ENCODE peak calls at places on chromosomes 16 and 17, in ten cellular contexts. A, Q, M, F, H, C, N, K, J and I are unnamed samples.

GRCh38 chr17:67378444-67379250 is 1.6 kb downstream of the PITPNC1 start:
- DNase-seq in J (peak), H (peak), F (no peak), N (peak), C (peak), K (peak), Q (peak), M (peak), A (peak), I (no peak)

GRCh38 chr17:54180919-54181318 is 358.2 kb downstream of the KIF2B start:
- DNase-seq in C (no peak), M (no peak), K (no peak), H (no peak), A (no peak), N (no peak), J (no peak), Q (no peak), F (no peak), I (no peak)

GRCh38 chr16:56994311-56994710 is 5.0 kb downstream of the NLRC5 start:
- DNase-seq in H (no peak), K (no peak), Q (no peak), F (no peak), C (no peak), M (no peak), A (no peak), J (no peak), N (no peak), I (no peak)

GRCh38 chr17:8324132-8324531 is 14.1 kb downstream of the ARHGEF15 start:
- DNase-seq in N (no peak), C (no peak), H (no peak), K (no peak), M (no peak), A (no peak), Q (no peak), J (no peak), F (no peak), I (no peak)

GRCh38 chr17:80800775-80801391 is 190.8 kb upstream of the CHMP6 start:
- DNase-seq in A (no peak), N (no peak), C (no peak), Q (no peak), M (no peak), K (no peak), J (no peak), H (peak), F (no peak), I (no peak)

GRCh38 chr16:54506691-54507090 is 220.1 kb upstream of the IRX3 start:
- DNase-seq in F (no peak), Q (no peak), N (no peak), J (no peak), C (no peak), A (no peak), M (no peak), H (no peak), K (no peak), I (no peak)

GRCh38 chr17:73549841-73550430 is 94.3 kb downstream of the SDK2 start:
- DNase-seq in A (no peak), C (no peak), F (no peak), K (no peak), N (no peak), M (no peak), H (no peak), Q (no peak), J (no peak), I (no peak)

GRCh38 chr17:7650509-7651096 is at the start of gene ATP1B2:
- DNase-seq in J (peak), C (peak), H (peak), Q (peak), K (no peak), F (no peak), A (no peak), N (peak), M (no peak), I (no peak)

GRCh38 chr17:64190468-64190867 is 60.5 kb upstream of the ERN1 start:
- DNase-seq in K (no peak), M (no peak), H (no peak), Q (no peak), F (no peak), C (no peak), N (no peak), A (no peak), J (no peak), I (no peak)

GRCh38 chr17:16190703-16191360 is 24.5 kb downstream of the NCOR1 start:
- DNase-seq in J (no peak), A (no peak), H (no peak), M (no peak), F (no peak), N (no peak), K (no peak), Q (no peak), C (no peak), I (no peak)

GRCh38 chr17:80008383-80008840 is 27.3 kb downstream of the TBC1D16 start:
- DNase-seq in J (peak), Q (peak), F (no peak), H (peak), K (peak), N (peak), M (no peak), C (peak), A (no peak), I (no peak)

GRCh38 chr17:30254150-30254549 is 18.7 kb upstream of the SLC6A4 start:
- DNase-seq in N (no peak), Q (no peak), C (no peak), A (no peak), J (no peak), K (no peak), F (no peak), H (no peak), M (no peak), I (no peak)

GRCh38 chr16:48583075-48584065 is 26.6 kb downstream of the N4BP1 start:
- DNase-seq in J (no peak), H (no peak), N (no peak), C (no peak), K (no peak), M (no peak), A (no peak), Q (no peak), F (no peak), I (peak)

GRCh38 chr16:17566656-17567450 is 96.1 kb upstream of the XYLT1 start:
- DNase-seq in A (no peak), F (no peak), Q (no peak), H (no peak), C (no peak), M (no peak), K (no peak), J (no peak), N (no peak), I (no peak)

GRCh38 chr16:3038896-3039295 is 2.2 kb upstream of the BICDL2 start:
- DNase-seq in K (no peak), F (no peak), Q (no peak), N (no peak), H (no peak), M (no peak), J (no peak), C (no peak), A (no peak), I (no peak)

GRCh38 chr16:83619381-83620150 is 188.2 kb upstream of the HSBP1 start:
- DNase-seq in K (no peak), M (no peak), A (no peak), C (no peak), H (no peak), N (no peak), Q (no peak), J (no peak), F (no peak), I (no peak)

GRCh38 chr17:30244853-30245385 is 9.4 kb upstream of the SLC6A4 start:
- DNase-seq in F (no peak), N (no peak), M (no peak), Q (no peak), A (no peak), H (no peak), J (peak), C (peak), K (peak), I (peak)

GRCh38 chr17:79019631-79020584 is 4.1 kb upstream of the C1QTNF1 start:
- DNase-seq in N (peak), J (peak), M (peak), Q (no peak), C (peak), H (peak), F (no peak), A (peak), K (peak), I (no peak)

GRCh38 chr17:52756739-52757138 is 598.2 kb upstream of the CA10 start:
- DNase-seq in M (no peak), F (no peak), N (no peak), C (no peak), K (no peak), Q (no peak), J (no peak), H (no peak), A (no peak), I (no peak)

GRCh38 chr16:53372942-53373871 is 61.1 kb upstream of the RBL2 start:
- DNase-seq in C (peak), A (no peak), Q (no peak), F (no peak), M (no peak), N (no peak), K (no peak), H (peak), J (peak), I (no peak)

GRCh38 chr16:73113326-73113720 is 65.4 kb upstream of the ZFHX3 start:
- DNase-seq in N (no peak), F (no peak), H (no peak), J (no peak), C (no peak), Q (no peak), A (no peak), M (no peak), K (peak), I (no peak)

GRCh38 chr16:88047462-88047861 is 96.2 kb downstream of the BANP start:
- DNase-seq in N (no peak), F (no peak), Q (no peak), H (no peak), J (no peak), K (no peak), M (no peak), C (no peak), A (no peak), I (no peak)

GRCh38 chr16:1337486-1337885 is 4.0 kb downstream of the BAIAP3 start:
- DNase-seq in H (no peak), C (no peak), Q (no peak), N (no peak), M (no peak), K (no peak), A (no peak), F (no peak), J (no peak), I (no peak)

GRCh38 chr17:75034236-75034908 is 12.4 kb downstream of the ATP5PD start:
- DNase-seq in H (peak), C (peak), M (peak), K (peak), A (peak), F (no peak), J (peak), N (peak), Q (peak), I (no peak)

GRCh38 chr17:69320210-69320907 is 6.6 kb downstream of the ABCA5 start:
- DNase-seq in H (no peak), J (no peak), K (no peak), F (no peak), N (no peak), M (no peak), A (no peak), Q (no peak), C (peak), I (no peak)

GRCh38 chr16:366476-366875 is 3.9 kb downstream of the MRPL28 start:
- DNase-seq in C (no peak), M (no peak), N (no peak), K (no peak), A (no peak), Q (no peak), F (no peak), J (no peak), H (no peak), I (no peak)

GRCh38 chr16:85402910-85403692 is 210.0 kb upstream of the GSE1 start:
- DNase-seq in H (peak), A (no peak), J (peak), Q (peak), N (no peak), F (no peak), C (no peak), K (peak), M (no peak), I (no peak)

GRCh38 chr17:74192950-74193781 is 10.3 kb upstream of the RPL38 start:
- DNase-seq in F (no peak), A (peak), Q (no peak), H (peak), J (no peak), N (peak), M (no peak), K (no peak), C (peak), I (no peak)

GRCh38 chr17:45060824-45061605 is at the start of gene NMT1:
- DNase-seq in A (peak), K (peak), J (peak), N (peak), Q (peak), H (peak), M (peak), F (peak), C (peak), I (peak)

GRCh38 chr17:45060382-45060823 is 714 bp upstream of the NMT1 start:
- DNase-seq in F (no peak), A (no peak), H (no peak), C (no peak), M (no peak), K (no peak), N (peak), J (no peak), Q (no peak), I (no peak)

GRCh38 chr17:45061606-45062205 is 589 bp downstream of the NMT1 start:
- DNase-seq in F (no peak), N (no peak), H (no peak), C (no peak), A (no peak), M (no peak), K (no peak), Q (no peak), J (no peak), I (peak)

DNA sequence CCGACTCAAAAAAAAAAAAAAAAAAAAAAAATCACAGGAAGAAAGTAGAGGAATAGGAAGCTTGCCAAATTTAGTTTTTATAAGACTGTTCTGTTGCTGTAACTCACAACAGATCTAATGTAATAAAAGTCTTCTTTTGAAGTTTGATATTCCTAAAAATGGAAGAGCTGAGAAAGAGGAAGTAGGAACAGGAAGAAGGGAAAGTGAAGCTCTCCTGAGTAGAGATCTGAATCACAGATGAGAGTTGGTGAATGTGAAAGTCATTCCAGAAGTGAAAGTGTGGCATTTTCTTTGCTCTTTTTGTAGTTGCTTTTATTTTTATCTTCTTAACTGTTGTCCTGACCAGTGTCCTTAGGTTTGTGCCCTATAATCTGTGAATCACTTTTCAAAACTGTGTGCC is 2.1 kb downstream of the NMT1 start:
- DNase-seq in H (no peak), F (no peak), Q (no peak), K (no peak), C (no peak), N (no peak), A (no peak), M (no peak), J (no peak), I (no peak)
- H3K4me3 ChIP-seq in H (no peak), F (no peak), Q (peak), K (no peak), C (peak), N (no peak), A (peak), M (no peak), J (no peak), I (no peak)

GRCh38 chr16:20741555-20742285 is at the start of gene THUMPD1:
- DNase-seq in J (peak), F (peak), M (peak), A (peak), N (peak), K (peak), C (peak), H (peak), Q (peak), I (peak)

GRCh38 chr16:20744922-20745440 is 3.4 kb upstream of the THUMPD1 start:
- DNase-seq in Q (no peak), N (no peak), A (no peak), C (no peak), F (no peak), J (peak), H (peak), M (no peak), K (no peak), I (no peak)

GRCh38 chr16:20743591-20743990 is 2.0 kb upstream of the THUMPD1 start:
- DNase-seq in C (no peak), M (no peak), F (no peak), K (no peak), N (no peak), A (no peak), H (no peak), Q (no peak), J (no peak), I (no peak)

GRCh38 chr16:20740901-20741491 is 622 bp downstream of the THUMPD1 start:
- DNase-seq in C (peak), Q (peak), J (peak), F (peak), A (peak), N (peak), K (peak), H (peak), M (peak), I (peak)

DNA sequence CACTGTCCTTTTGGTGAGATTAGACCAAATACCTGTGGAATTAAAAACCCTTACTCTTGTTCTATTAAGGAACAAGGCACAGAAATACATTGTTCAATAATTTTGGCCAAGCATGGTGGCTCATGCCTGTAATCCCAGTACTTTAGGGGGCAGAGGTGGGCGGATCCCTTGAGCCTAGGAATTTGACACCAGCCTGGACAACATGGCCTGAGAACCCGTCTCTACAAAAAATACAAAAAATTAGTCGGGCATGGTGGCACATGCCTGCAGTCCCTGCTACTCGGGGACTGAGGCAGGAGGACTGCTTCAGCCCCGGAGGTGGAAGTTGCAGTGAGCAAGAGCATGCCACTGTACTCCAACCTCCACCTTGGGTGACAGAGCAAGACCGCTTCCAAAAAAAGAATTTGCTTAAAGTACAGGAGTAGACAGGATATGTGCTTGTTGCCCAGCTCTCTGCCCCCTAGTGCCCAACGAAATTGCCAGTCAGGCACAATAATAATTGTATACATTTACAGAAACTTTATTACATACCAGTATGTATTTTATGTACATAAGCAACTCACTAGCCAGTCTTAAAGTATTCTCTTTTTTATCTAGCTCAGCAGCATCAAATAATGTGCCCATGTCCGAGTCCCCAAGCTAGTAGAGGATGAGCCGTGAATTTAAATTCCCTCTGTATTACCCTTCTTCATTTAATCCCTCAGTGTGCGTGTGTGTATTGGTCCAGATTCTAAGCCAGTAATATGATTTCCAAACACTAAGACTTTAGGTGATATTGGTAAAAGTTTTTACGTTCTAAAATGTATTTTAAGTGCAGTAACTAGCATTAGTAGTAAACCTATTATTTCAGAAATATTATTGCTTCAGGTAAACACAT is 1.4 kb downstream of the THUMPD1 start:
- DNase-seq in M (no peak), F (no peak), J (no peak), A (no peak), Q (no peak), H (no peak), C (peak), N (no peak), K (no peak), I (no peak)
- TF ChIP-seq CTCF in M (peak), F (peak), J (no peak), A (no peak), Q (peak), H (no peak), C (peak), N (no peak), K (peak), I (peak)

GRCh38 chr17:49210158-49211029 is at the start of the genes ABI3 and GNGT2:
- DNase-seq in A (no peak), H (peak), Q (no peak), K (peak), J (peak), C (no peak), M (no peak), F (no peak), N (no peak), I (no peak)
- H3K4me3 ChIP-seq in A (peak), H (peak), Q (peak), K (no peak), J (peak), C (no peak), M (no peak), F (peak), N (peak), I (peak)

DNA sequence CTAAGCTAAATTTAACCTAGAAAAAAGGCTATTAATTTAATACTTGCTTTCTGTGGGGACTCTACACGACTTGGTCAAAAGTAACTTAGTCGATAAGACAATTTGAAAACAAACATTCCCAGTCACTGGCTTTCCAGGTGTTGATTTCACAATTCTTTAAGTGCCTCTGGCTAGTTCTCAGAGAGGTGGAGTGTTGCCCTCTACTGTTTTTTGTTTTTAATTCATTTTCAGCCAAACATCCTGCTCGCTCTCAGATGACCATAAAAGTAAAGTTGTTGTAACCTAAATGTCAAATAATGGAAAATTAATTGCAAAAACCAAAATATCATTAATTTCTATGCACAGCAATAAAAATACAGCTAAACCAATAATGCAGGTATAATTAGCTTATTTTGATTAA is 107.1 kb downstream of the MYO1D start:
- DNase-seq in A (no peak), F (no peak), J (no peak), Q (no peak), C (peak), H (no peak), M (no peak), N (no peak), K (no peak), I (no peak)
- TF ChIP-seq CTCF in A (no peak), F (no peak), J (no peak), Q (no peak), C (peak), H (no peak), M (no peak), N (no peak), K (no peak), I (no peak)

GRCh38 chr16:89099905-89100304 is 6.3 kb downstream of the ACSF3 start:
- DNase-seq in N (no peak), C (no peak), K (no peak), M (no peak), F (no peak), J (no peak), Q (no peak), A (no peak), H (no peak), I (no peak)

GRCh38 chr16:89096768-89097527 is 3.3 kb downstream of the ACSF3 start:
- DNase-seq in Q (no peak), C (no peak), N (no peak), F (no peak), K (peak), J (peak), M (no peak), H (no peak), A (no peak), I (no peak)

GRCh38 chr16:89097528-89097846 is 3.8 kb downstream of the ACSF3 start:
- DNase-seq in Q (no peak), N (no peak), K (no peak), A (no peak), H (no peak), C (no peak), F (no peak), J (no peak), M (no peak), I (no peak)

GRCh38 chr16:89100601-89101302 is 7.1 kb downstream of the ACSF3 start:
- DNase-seq in Q (no peak), N (no peak), C (no peak), M (no peak), A (no peak), F (no peak), J (peak), H (no peak), K (no peak), I (no peak)

DNA sequence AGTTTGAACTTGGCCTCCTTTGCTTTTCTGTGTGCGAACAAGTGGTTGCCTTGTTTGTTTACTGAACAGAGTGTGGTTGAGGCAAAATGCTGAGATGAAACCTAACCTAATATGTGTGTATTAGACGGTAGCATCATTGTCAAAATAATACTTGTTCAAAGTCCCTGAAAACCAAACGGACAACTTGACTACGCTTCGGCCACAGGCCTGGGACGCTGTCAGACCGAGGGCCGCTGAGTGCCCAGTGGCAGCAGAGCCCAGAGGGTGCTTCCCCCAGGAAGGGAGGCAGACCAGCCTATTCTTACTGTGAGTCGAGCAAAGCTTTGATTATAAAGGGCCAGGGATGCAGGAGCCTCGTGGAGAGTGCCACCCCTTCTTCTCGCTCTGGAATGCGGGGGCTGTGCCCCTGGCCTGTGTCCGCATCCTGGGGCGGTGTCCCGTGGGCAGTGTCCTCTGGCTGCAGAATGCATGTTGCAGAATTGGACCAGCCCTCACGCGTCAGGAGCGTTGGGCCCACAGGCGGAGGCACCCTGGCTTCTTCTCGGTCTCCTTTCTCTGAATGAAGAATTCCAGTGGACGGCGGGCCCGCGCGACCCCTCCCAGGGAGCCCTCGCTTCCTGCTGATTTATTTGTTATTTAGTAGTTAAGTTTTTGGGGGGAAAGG is 5.2 kb downstream of the ACSF3 start:
- DNase-seq in H (no peak), C (no peak), N (no peak), A (no peak), J (peak), F (no peak), M (no peak), K (no peak), Q (no peak), I (no peak)
- H3K4me3 ChIP-seq in H (no peak), C (no peak), N (no peak), A (no peak), J (no peak), F (no peak), M (no peak), K (no peak), Q (no peak), I (no peak)